ENCODE peak calls at places on chromosomes 7 and 10, in six cellular contexts. C is H9, W is AG09309, D is fibroblast of pulmonary artery, F is T-helper 9 cell, Q is AG08396. R is an unnamed sample.

GRCh38 chr7:15086171-15086745 is 183.7 kb upstream of the DGKB start:
- DNase-seq in C (no peak), W (peak; percentile 11), D (peak; percentile 5), F (no peak), Q (no peak), R (no peak)

GRCh38 chr10:61961278-61961677 is 59.8 kb downstream of the ARID5B start:
- DNase-seq in C (no peak), W (no peak), D (no peak), F (no peak), Q (no peak), R (no peak)

GRCh38 chr10:33196377-33196706 is 138.1 kb downstream of the NRP1 start:
- DNase-seq in C (no peak), W (no peak), D (no peak), F (no peak), Q (no peak), R (no peak)

GRCh38 chr10:123988694-123989093 is 97.1 kb upstream of the CPXM2 start:
- DNase-seq in C (no peak), W (no peak), D (no peak), F (no peak), Q (no peak), R (no peak)

GRCh38 chr10:132788180-132788830 is 2.4 kb upstream of the NKX6-2 start:
- DNase-seq in C (no peak), W (no peak), D (peak; percentile 11), F (no peak), Q (peak; percentile 79), R (no peak)

GRCh38 chr10:1358860-1359598 is 302.8 kb downstream of the WDR37 start:
- DNase-seq in C (no peak), W (no peak), D (no peak), F (no peak), Q (no peak), R (no peak)

GRCh38 chr7:111678281-111678680 is 116.0 kb upstream of the IMMP2L start:
- DNase-seq in C (no peak), W (no peak), D (peak; percentile 39), F (no peak), Q (no peak), R (no peak)

GRCh38 chr7:156956733-156957132 is 7.2 kb downstream of the NOM1 start:
- DNase-seq in C (no peak), W (no peak), D (no peak), F (no peak), Q (no peak), R (no peak)

GRCh38 chr7:66211429-66211828 is 6.3 kb downstream of the TPST1 start:
- DNase-seq in C (no peak), W (peak; percentile 39), D (peak; percentile 54), F (no peak), Q (peak; percentile 49), R (no peak)

GRCh38 chr10:47090903-47091302 is 179.7 kb downstream of the PTPN20 start:
- DNase-seq in C (no peak), W (no peak), D (no peak), F (no peak), Q (no peak), R (no peak)

GRCh38 chr7:115066634-115067033 is 144.7 kb downstream of the MDFIC start:
- DNase-seq in C (no peak), W (no peak), D (no peak), F (no peak), Q (no peak), R (no peak)

GRCh38 chr10:16644146-16644545 is 122.5 kb upstream of the C1QL3 start:
- DNase-seq in C (no peak), W (no peak), D (peak; percentile 50), F (no peak), Q (no peak), R (no peak)

GRCh38 chr7:137209151-137209822 is 134.2 kb downstream of the PTN start:
- DNase-seq in C (no peak), W (no peak), D (peak; percentile 55), F (no peak), Q (peak; percentile 3), R (no peak)

GRCh38 chr7:45087301-45088145 is 1.2 kb downstream of the NACAD start:
- DNase-seq in C (no peak), W (no peak), D (no peak), F (no peak), Q (no peak), R (no peak)

GRCh38 chr7:131546583-131547111 is 9.8 kb downstream of the PODXL start:
- DNase-seq in C (peak; percentile 95), W (no peak), D (peak; percentile 18), F (peak; percentile 34), Q (no peak), R (no peak)

GRCh38 chr10:35135861-35136260 is 9.2 kb downstream of the CREM start:
- DNase-seq in C (no peak), W (no peak), D (no peak), F (no peak), Q (no peak), R (no peak)

GRCh38 chr7:89584896-89585295 is 569.4 kb upstream of the STEAP1 start:
- DNase-seq in C (no peak), W (no peak), D (no peak), F (no peak), Q (no peak), R (no peak)

GRCh38 chr7:28528899-28529298 is 116.6 kb downstream of the CREB5 start:
- DNase-seq in C (no peak), W (no peak), D (no peak), F (no peak), Q (no peak), R (no peak)

GRCh38 chr10:51462076-51462779 is 237.2 kb downstream of the CSTF2T start:
- DNase-seq in C (no peak), W (peak; percentile 11), D (peak; percentile 24), F (no peak), Q (no peak), R (peak; percentile 22)

GRCh38 chr7:2116903-2117680 is 115.7 kb downstream of the MAD1L1 start:
- DNase-seq in C (no peak), W (no peak), D (peak; percentile 39), F (no peak), Q (peak; percentile 47), R (no peak)

GRCh38 chr7:152351168-152351567 is 84.6 kb downstream of the KMT2C start:
- DNase-seq in C (no peak), W (no peak), D (no peak), F (no peak), Q (no peak), R (no peak)

GRCh38 chr10:77313066-77313750 is 324.4 kb downstream of the KCNMA1 start:
- DNase-seq in C (no peak), W (no peak), D (no peak), F (no peak), Q (no peak), R (no peak)

GRCh38 chr7:110043514-110043913 is 1047.4 kb upstream of the LRRN3 start:
- DNase-seq in C (no peak), W (no peak), D (peak; percentile 0), F (no peak), Q (no peak), R (no peak)

GRCh38 chr7:35366167-35367155 is 112.6 kb upstream of the TBX20 start:
- DNase-seq in C (peak; percentile 74), W (no peak), D (no peak), F (no peak), Q (no peak), R (no peak)

GRCh38 chr7:42235734-42236133 is 1.3 kb downstream of the GLI3 start:
- DNase-seq in C (no peak), W (no peak), D (no peak), F (no peak), Q (no peak), R (no peak)

GRCh38 chr7:120819861-120820260 is 38.1 kb downstream of the TSPAN12 start:
- DNase-seq in C (no peak), W (no peak), D (no peak), F (no peak), Q (no peak), R (no peak)

GRCh38 chr10:132403511-132404168 is 6.6 kb downstream of the PWWP2B start:
- DNase-seq in C (no peak), W (no peak), D (no peak), F (no peak), Q (no peak), R (no peak)

GRCh38 chr10:66277481-66277880 is 648.4 kb upstream of the LRRTM3 start:
- DNase-seq in C (no peak), W (no peak), D (no peak), F (no peak), Q (no peak), R (no peak)

GRCh38 chr10:98921381-98921780 is 314.3 kb downstream of the HPSE2 start:
- DNase-seq in C (no peak), W (no peak), D (no peak), F (no peak), Q (no peak), R (no peak)

GRCh38 chr7:85186083-85186520 is 754 bp downstream of the SEMA3D start:
- DNase-seq in C (peak; percentile 59), W (no peak), D (peak; percentile 59), F (no peak), Q (peak; percentile 26), R (no peak)

GRCh38 chr7:158432369-158433270 is 155.0 kb downstream of the PTPRN2 start:
- DNase-seq in C (no peak), W (no peak), D (peak; percentile 51), F (no peak), Q (no peak), R (no peak)

GRCh38 chr10:132155723-132156381 is 30.9 kb upstream of the DPYSL4 start:
- DNase-seq in C (no peak), W (no peak), D (no peak), F (no peak), Q (no peak), R (no peak)

GRCh38 chr10:6201511-6201975 is 1.2 kb upstream of the PFKFB3 start:
- DNase-seq in C (peak; percentile 59), W (peak; percentile 42), D (peak; percentile 58), F (peak; percentile 72), Q (peak; percentile 70), R (no peak)

GRCh38 chr7:159144756-159145543 is at the start of gene VIPR2:
- DNase-seq in C (peak; percentile 66), W (no peak), D (no peak), F (no peak), Q (no peak), R (no peak)

GRCh38 chr7:158993591-158993990 is 137.2 kb downstream of the DYNC2I1 start:
- DNase-seq in C (no peak), W (no peak), D (no peak), F (no peak), Q (no peak), R (no peak)

GRCh38 chr10:13842119-13842518 is 255.4 kb downstream of the PRPF18 start:
- DNase-seq in C (no peak), W (no peak), D (no peak), F (no peak), Q (no peak), R (no peak)

GRCh38 chr10:1097436-1097835 is 41.3 kb downstream of the WDR37 start:
- DNase-seq in C (no peak), W (no peak), D (no peak), F (no peak), Q (no peak), R (no peak)

GRCh38 chr10:57247271-57247670 is 886.2 kb upstream of the ZWINT start:
- DNase-seq in C (no peak), W (no peak), D (no peak), F (no peak), Q (no peak), R (no peak)

GRCh38 chr10:50392966-50393718 is 141.8 kb upstream of the ASAH2 start:
- DNase-seq in C (no peak), W (no peak), D (no peak), F (no peak), Q (no peak), R (no peak)

GRCh38 chr7:5296015-5296621 is 13.4 kb downstream of the SLC29A4 start:
- DNase-seq in C (no peak), W (no peak), D (no peak), F (peak; percentile 18), Q (no peak), R (no peak)

R was measured in BJ.